ENCODE peak calls at places on chromosomes 4 and X, in six cellular contexts. O is SK-N-SH, J is MM.1S, R is neural progenitor cell, X is PC-3, D is GM23248. I is an unnamed sample. For H3F3A and H3K4me1, the result is how much of the 10 kb centered on the place peaks cover.

GRCh38 chrX:27680726-27681125 is 90.6 kb downstream of the DCAF8L2 start:
- DNase-seq in R (no peak), X (peak), O (no peak), D (peak), J (no peak), I (no peak)

GRCh38 chr4:25184056-25184455 is 23.8 kb upstream of the SEPSECS start:
- DNase-seq in J (no peak), O (no peak), X (no peak), R (no peak), D (no peak), I (no peak)

GRCh38 chr4:80361329-80361900 is 25.9 kb downstream of the CFAP299 start:
- DNase-seq in X (peak), J (peak), R (peak), O (peak), D (peak), I (peak)

GRCh38 chr4:108398326-108398725 is 222.1 kb upstream of the RPL34 start:
- DNase-seq in D (no peak), O (no peak), R (peak), X (no peak), J (no peak), I (no peak)

GRCh38 chrX:102768984-102769761 is 48.6 kb downstream of the GPRASP3 start:
- DNase-seq in J (peak), D (peak), O (peak), R (peak), X (peak), I (peak)

GRCh38 chrX:41095962-41096955 is 11.0 kb downstream of the USP9X start:
- DNase-seq in D (peak), R (peak), J (no peak), X (no peak), O (no peak), I (no peak)

GRCh38 chr4:120066525-120067333 is at the start of gene MAD2L1:
- DNase-seq in D (peak), X (peak), J (peak), O (peak), R (peak), I (peak)

GRCh38 chr4:84944952-84945351 is 21.5 kb downstream of the WDFY3 start:
- DNase-seq in X (no peak), O (no peak), J (no peak), R (no peak), D (peak), I (no peak)

GRCh38 chrX:133454525-133455323 is 39.4 kb upstream of the GPC4 start:
- DNase-seq in D (no peak), J (no peak), R (no peak), X (no peak), O (no peak), I (peak)

GRCh38 chrX:13373027-13373806 is 53.4 kb upstream of the ATXN3L start:
- DNase-seq in X (peak), D (peak), J (no peak), O (no peak), R (no peak), I (no peak)

GRCh38 chrX:15973299-15973698 is 118.7 kb upstream of the AP1S2 start:
- DNase-seq in O (peak), J (peak), D (peak), X (peak), R (peak), I (peak)

GRCh38 chrX:15107367-15107988 is 162.4 kb downstream of the ASB9 start:
- DNase-seq in X (no peak), J (no peak), D (no peak), R (no peak), O (no peak), I (peak)

GRCh38 chrX:48835524-48836329 is at the start of gene PCSK1N:
- DNase-seq in X (peak), R (peak), D (no peak), J (no peak), O (peak), I (peak)

GRCh38 chr4:74874785-74875367 is 58.0 kb upstream of the PARM1 start:
- DNase-seq in J (peak), D (peak), X (peak), O (peak), R (peak), I (peak)

GRCh38 chr4:79855081-79855480 is 217.9 kb downstream of the ANTXR2 start:
- DNase-seq in O (no peak), X (no peak), J (no peak), R (no peak), D (peak), I (no peak)

GRCh38 chrX:42714981-42715688 is 62.8 kb downstream of the PPP1R2C start:
- DNase-seq in J (no peak), R (peak), X (peak), D (no peak), O (peak), I (peak)

GRCh38 chr4:7157140-7157488 is 35.2 kb upstream of the SORCS2 start:
- DNase-seq in J (no peak), O (peak), X (no peak), D (no peak), R (no peak), I (no peak)

GRCh38 chr4:159434496-159435241 is 331.8 kb downstream of the RAPGEF2 start:
- DNase-seq in J (no peak), D (peak), O (no peak), X (peak), R (no peak), I (no peak)

GRCh38 chr4:139849219-139849618 is 183.6 kb downstream of the MGST2 start:
- DNase-seq in X (no peak), D (no peak), O (peak), R (no peak), J (no peak), I (no peak)

GRCh38 chr4:159105761-159106243 is 2.9 kb downstream of the RAPGEF2 start:
- DNase-seq in J (no peak), D (peak), R (peak), X (peak), O (no peak), I (peak)

GRCh38 chrX:78124304-78124703 is 15.1 kb downstream of the TAF9B start:
- DNase-seq in D (peak), X (no peak), R (no peak), J (no peak), O (no peak), I (no peak)

GRCh38 chr4:43485196-43485595 is 592.7 kb downstream of the GRXCR1 start:
- DNase-seq in O (no peak), D (no peak), X (no peak), R (no peak), J (no peak), I (no peak)

GRCh38 chr4:156413411-156413985 is 459.8 kb upstream of the CTSO start:
- DNase-seq in X (no peak), D (no peak), O (no peak), R (no peak), J (no peak), I (no peak)

GRCh38 chr4:73653695-73654106 is 33.5 kb upstream of the RASSF6 start:
- DNase-seq in J (peak), X (peak), D (peak), O (peak), R (peak), I (peak)

GRCh38 chr4:43357252-43357974 is 464.9 kb downstream of the GRXCR1 start:
- DNase-seq in D (no peak), O (no peak), X (no peak), J (no peak), R (no peak), I (no peak)

GRCh38 chr4:125368684-125369083 is 53.9 kb downstream of the FAT4 start:
- DNase-seq in R (no peak), D (peak), J (no peak), O (no peak), X (peak), I (no peak)

GRCh38 chr4:96652158-96652557 is 812.3 kb downstream of the PDHA2 start:
- DNase-seq in R (no peak), D (no peak), J (no peak), O (no peak), X (peak), I (no peak)

GRCh38 chrX:28205905-28206304 is 224.7 kb upstream of the DCAF8L1 start:
- DNase-seq in O (no peak), J (no peak), R (no peak), D (no peak), X (no peak), I (peak)

GRCh38 chrX:119686087-119686639 is 6.8 kb downstream of the SEPTIN6 start:
- DNase-seq in D (peak), J (peak), X (no peak), R (no peak), O (peak), I (no peak)

GRCh38 chr4:13977755-13978154 is 350.2 kb upstream of the BOD1L1 start:
- DNase-seq in R (no peak), D (no peak), J (no peak), O (no peak), X (no peak), I (no peak)

GRCh38 chrX:11215191-11215921 is 77.9 kb upstream of the AMELX start:
- DNase-seq in X (no peak), O (peak), J (no peak), R (peak), D (no peak), I (peak)

GRCh38 chrX:11214346-11215190 is 78.6 kb upstream of the AMELX start:
- DNase-seq in O (peak), J (no peak), R (no peak), X (no peak), D (no peak), I (no peak)

GRCh38 chrX:11209798-11210197 is 83.4 kb upstream of the AMELX start:
- DNase-seq in J (no peak), R (no peak), D (no peak), X (no peak), O (no peak), I (no peak)

GRCh38 chrX:11210397-11210796 is 82.8 kb upstream of the AMELX start:
- DNase-seq in X (no peak), O (no peak), R (no peak), J (no peak), D (peak), I (no peak)

GRCh38 chrX:11212741-11213140 is 80.5 kb upstream of the AMELX start:
- DNase-seq in O (peak), J (no peak), R (no peak), X (no peak), D (no peak), I (peak)
- TF ChIP-seq EZH2phosphoT487 in O (no peak), J (no peak), R (no peak), X (no peak), D (no peak), I (no peak)

GRCh38 chr4:40307627-40308497 is 27.3 kb upstream of the CHRNA9 start:
- DNase-seq in J (peak), R (no peak), O (no peak), D (no peak), X (no peak), I (peak)

GRCh38 chr4:40306991-40307390 is 28.1 kb upstream of the CHRNA9 start:
- DNase-seq in O (no peak), X (no peak), D (no peak), J (peak), R (no peak), I (no peak)

GRCh38 chr4:40308528-40309122 is 26.5 kb upstream of the CHRNA9 start:
- DNase-seq in R (no peak), O (no peak), J (no peak), X (no peak), D (no peak), I (peak)

GRCh38 chr4:40305329-40306193 is 29.6 kb upstream of the CHRNA9 start:
- DNase-seq in O (no peak), R (no peak), D (no peak), X (no peak), J (peak), I (no peak)

GRCh38 chr4:40306203-40306602 is 28.9 kb upstream of the CHRNA9 start:
- DNase-seq in J (no peak), X (no peak), R (no peak), O (no peak), D (no peak), I (no peak)
- H3F3A ChIP-seq in J (half or more), X (under half), R (under half), O (under half), D (under half), I (under half)

GRCh38 chr4:184443318-184443717 is 31.0 kb downstream of the IRF2 start:
- DNase-seq in X (no peak), D (no peak), O (no peak), J (no peak), R (no peak), I (no peak)
- H3K4me1 ChIP-seq in X (under half), D (under half), O (under half), J (under half), R (under half), I (half or more)

GRCh38 chrX:79573760-79574159 is 206.6 kb upstream of the ITM2A start:
- DNase-seq in R (no peak), O (no peak), D (no peak), J (no peak), X (no peak), I (no peak)
- TF ChIP-seq EZH2phosphoT487 in R (no peak), O (no peak), D (no peak), J (no peak), X (no peak), I (no peak)

I was measured in GM23338.